ENCODE peak calls at places on chromosomes 16 and 17, in four cellular contexts. P is HTR-8/SVneo, A is WTC11, Q is body of pancreas. C is an unnamed sample.

GRCh38 chr17:5418858-5419355 is 555 bp downstream of the NUP88 start:
- DNase-seq in P (no peak), Q (peak), A (no peak), C (peak)

GRCh38 chr17:58388302-58389190 is 28.8 kb downstream of the RNF43 start:
- DNase-seq in P (no peak), A (no peak), Q (no peak), C (no peak)

GRCh38 chr17:78344666-78345065 is 15.2 kb downstream of the SOCS3 start:
- DNase-seq in P (no peak), Q (no peak), A (no peak), C (no peak)

GRCh38 chr16:3467920-3468319 is 24.4 kb downstream of the NAA60 start:
- DNase-seq in A (no peak), Q (no peak), P (no peak), C (no peak)

GRCh38 chr16:87132361-87133014 is 184.7 kb downstream of the C16orf95 start:
- DNase-seq in P (no peak), A (no peak), Q (no peak), C (peak)

GRCh38 chr17:74042744-74043486 is 160.6 kb upstream of the RPL38 start:
- DNase-seq in P (peak), A (no peak), Q (no peak), C (peak)

GRCh38 chr16:31699601-31700000 is 171.9 kb downstream of the AHSP start:
- DNase-seq in Q (no peak), P (no peak), A (no peak), C (no peak)

GRCh38 chr17:55730380-55730779 is 7.7 kb upstream of the TMEM100 start:
- DNase-seq in Q (no peak), P (no peak), A (no peak), C (no peak)

GRCh38 chr17:34760931-34761500 is 181.6 kb downstream of the TMEM132E start:
- DNase-seq in A (no peak), P (no peak), Q (no peak), C (no peak)

GRCh38 chr16:73113326-73113720 is 65.4 kb upstream of the ZFHX3 start:
- DNase-seq in P (no peak), A (no peak), Q (no peak), C (no peak)

GRCh38 chr16:57029161-57030160 is 40.1 kb downstream of the NLRC5 start:
- DNase-seq in Q (no peak), P (peak), A (no peak), C (no peak)

GRCh38 chr17:73430848-73431247 is 119.0 kb upstream of the CDC42EP4 start:
- DNase-seq in P (no peak), A (no peak), Q (no peak), C (no peak)